ENCODE peak calls at places on chromosomes 12 and 14, in five cellular contexts. U, B, I, Q and D are unnamed samples.

GRCh38 chr14:90034835-90035525 is 26.8 kb upstream of the KCNK13 start:
- DNase-seq in U (no peak), B (no peak), I (no peak), Q (no peak), D (no peak)

GRCh38 chr12:3441435-3441834 is 49.6 kb upstream of the PRMT8 start:
- DNase-seq in U (no peak), B (no peak), I (no peak), Q (no peak), D (no peak)

GRCh38 chr12:4346931-4347330 is 25.9 kb downstream of the TIGAR start:
- DNase-seq in U (no peak), B (no peak), I (no peak), Q (no peak), D (no peak)

GRCh38 chr14:56884617-56885016 is 74.3 kb upstream of the OTX2 start:
- DNase-seq in U (no peak), B (no peak), I (no peak), Q (no peak), D (no peak)

GRCh38 chr14:74551903-74552371 is 58.4 kb downstream of the ISCA2 start:
- DNase-seq in U (no peak), B (no peak), I (no peak), Q (no peak), D (no peak)

GRCh38 chr14:80988742-80989429 is 33.5 kb downstream of the TSHR start:
- DNase-seq in U (no peak), B (no peak), I (no peak), Q (no peak), D (no peak)

GRCh38 chr12:122166422-122167327 is 7.3 kb downstream of the IL31 start:
- DNase-seq in U (no peak), B (no peak), I (peak; percentile 70), Q (no peak), D (no peak)

GRCh38 chr12:113278631-113279030 is 56.3 kb downstream of the SLC8B1 start:
- DNase-seq in U (no peak), B (no peak), I (no peak), Q (no peak), D (peak; percentile 66)

GRCh38 chr12:57611810-57612710 is 825 bp downstream of the ARHGEF25 start:
- DNase-seq in U (no peak), B (no peak), I (no peak), Q (no peak), D (no peak)

GRCh38 chr12:14664434-14665023 is 31.9 kb downstream of the GUCY2C start:
- DNase-seq in U (no peak), B (no peak), I (peak; percentile 16), Q (peak; percentile 22), D (peak; percentile 25)

GRCh38 chr14:104331871-104332605 is 193.7 kb downstream of the KIF26A start:
- DNase-seq in U (no peak), B (no peak), I (no peak), Q (no peak), D (no peak)

GRCh38 chr12:131133015-131133905 is 179.6 kb downstream of the ADGRD1 start:
- DNase-seq in U (no peak), B (no peak), I (no peak), Q (no peak), D (no peak)

GRCh38 chr12:107539196-107539939 is 146.2 kb upstream of the PWP1 start:
- DNase-seq in U (no peak), B (no peak), I (no peak), Q (no peak), D (no peak)

GRCh38 chr14:49852351-49853157 is at the start of gene NEMF:
- DNase-seq in U (peak; percentile 49), B (peak; percentile 49), I (peak; percentile 83), Q (peak; percentile 88), D (peak; percentile 85)

GRCh38 chr12:121088208-121088585 is 44.5 kb upstream of the P2RX7 start:
- DNase-seq in U (no peak), B (no peak), I (no peak), Q (no peak), D (no peak)

GRCh38 chr14:61930101-61930857 is 168.1 kb downstream of the SNAPC1 start:
- DNase-seq in U (no peak), B (no peak), I (no peak), Q (no peak), D (no peak)

GRCh38 chr14:101200650-101201516 is 297.4 kb upstream of the RTL1 start:
- DNase-seq in U (no peak), B (no peak), I (no peak), Q (no peak), D (peak; percentile 3)

GRCh38 chr14:93045965-93046695 is 69.6 kb downstream of the ITPK1 start:
- DNase-seq in U (no peak), B (no peak), I (no peak), Q (no peak), D (no peak)

GRCh38 chr14:65991124-65991523 is 495.0 kb upstream of the CCDC196 start:
- DNase-seq in U (no peak), B (no peak), I (no peak), Q (no peak), D (no peak)

GRCh38 chr12:89947437-89948265 is 239.0 kb upstream of the ATP2B1 start:
- DNase-seq in U (no peak), B (no peak), I (no peak), Q (no peak), D (no peak)

GRCh38 chr12:2307550-2307949 is 254.8 kb downstream of the CACNA1C start:
- DNase-seq in U (no peak), B (no peak), I (no peak), Q (no peak), D (no peak)